ENCODE peak calls at places on chromosomes 16 and 17, in six cellular contexts. W is glutamatergic neuron, J is pancreas, E is HTR-8/SVneo, K is brain microvascular endothelial cell, M is retina. Y is an unnamed sample.

GRCh38 chr16:25258856-25259179 is 1.2 kb upstream of the ZKSCAN2 start:
- DNase-seq in W (no peak), J (no peak), E (no peak), K (no peak), M (no peak), Y (no peak)

GRCh38 chr17:7884581-7885356 is 3.8 kb upstream of the CHD3 start:
- DNase-seq in W (peak), J (peak), E (peak), K (no peak), M (peak), Y (no peak)

GRCh38 chr17:38469875-38470274 is 41.6 kb downstream of the ARHGAP23 start:
- DNase-seq in W (no peak), J (no peak), E (no peak), K (peak), M (no peak), Y (peak)

GRCh38 chr17:40063915-40064531 is 1.3 kb downstream of the THRA start:
- DNase-seq in W (no peak), J (no peak), E (no peak), K (no peak), M (peak), Y (no peak)

GRCh38 chr16:4212934-4213296 is 29.0 kb downstream of the SRL start:
- DNase-seq in W (no peak), J (no peak), E (peak), K (peak), M (no peak), Y (peak)

GRCh38 chr17:49987681-49988441 is 7.2 kb downstream of the DLX3 start:
- DNase-seq in W (no peak), J (no peak), E (peak), K (no peak), M (peak), Y (peak)

GRCh38 chr17:1180958-1181768 is 1.4 kb upstream of the ABR start:
- DNase-seq in W (peak), J (no peak), E (no peak), K (no peak), M (peak), Y (no peak)

GRCh38 chr17:80029235-80029974 is 6.3 kb downstream of the TBC1D16 start:
- DNase-seq in W (peak), J (peak), E (no peak), K (peak), M (peak), Y (peak)

GRCh38 chr16:49754495-49755290 is 101.2 kb downstream of the ZNF423 start:
- DNase-seq in W (peak), J (no peak), E (no peak), K (peak), M (peak), Y (peak)

GRCh38 chr17:73420897-73421296 is 109.1 kb upstream of the CDC42EP4 start:
- DNase-seq in W (no peak), J (no peak), E (peak), K (peak), M (no peak), Y (peak)

GRCh38 chr16:85612801-85613608 is at the start of gene GSE1:
- DNase-seq in W (peak), J (peak), E (peak), K (peak), M (peak), Y (peak)

GRCh38 chr17:42853968-42854790 is 3.2 kb downstream of the AOC3 start:
- DNase-seq in W (no peak), J (no peak), E (no peak), K (no peak), M (no peak), Y (no peak)

GRCh38 chr16:24977673-24978065 is 37.5 kb downstream of the ARHGAP17 start:
- DNase-seq in W (no peak), J (no peak), E (peak), K (peak), M (no peak), Y (peak)

GRCh38 chr17:17768415-17769088 is 68.2 kb downstream of the SREBF1 start:
- DNase-seq in W (no peak), J (no peak), E (no peak), K (no peak), M (no peak), Y (peak)

GRCh38 chr17:72822358-72823023 is 270.0 kb downstream of the SLC39A11 start:
- DNase-seq in W (no peak), J (no peak), E (no peak), K (no peak), M (no peak), Y (no peak)

GRCh38 chr17:33725675-33726271 is 432.7 kb upstream of the ASIC2 start:
- DNase-seq in W (peak), J (peak), E (peak), K (peak), M (peak), Y (peak)

GRCh38 chr17:28701987-28702751 is 9.5 kb downstream of the PROCA1 start:
- DNase-seq in W (no peak), J (no peak), E (no peak), K (no peak), M (no peak), Y (no peak)

GRCh38 chr17:56009795-56010715 is 143.2 kb upstream of the ANKFN1 start:
- DNase-seq in W (no peak), J (no peak), E (no peak), K (no peak), M (no peak), Y (no peak)

GRCh38 chr17:19305261-19305660 is 57.3 kb downstream of the B9D1 start:
- DNase-seq in W (no peak), J (no peak), E (no peak), K (no peak), M (no peak), Y (no peak)

GRCh38 chr16:66542396-66542795 is 7.5 kb downstream of the TK2 start:
- DNase-seq in W (no peak), J (no peak), E (no peak), K (no peak), M (no peak), Y (no peak)

GRCh38 chr17:7502987-7503386 is 18.8 kb downstream of the POLR2A start:
- DNase-seq in W (peak), J (no peak), E (no peak), K (no peak), M (no peak), Y (no peak)

GRCh38 chr17:53749178-53749577 is 73.5 kb upstream of the KIF2B start:
- DNase-seq in W (peak), J (no peak), E (peak), K (no peak), M (peak), Y (peak)

GRCh38 chr17:79525793-79526677 is 84.8 kb downstream of the RBFOX3 start:
- DNase-seq in W (no peak), J (no peak), E (no peak), K (no peak), M (no peak), Y (no peak)

GRCh38 chr17:7835818-7836595 is 2.0 kb downstream of the KDM6B start:
- DNase-seq in W (peak), J (peak), E (no peak), K (peak), M (peak), Y (peak)

GRCh38 chr16:2969545-2970521 is 685 bp downstream of the PAQR4 start:
- DNase-seq in W (peak), J (peak), E (peak), K (peak), M (peak), Y (peak)

GRCh38 chr17:7183433-7184090 is 4.4 kb upstream of the ASGR1 start:
- DNase-seq in W (no peak), J (no peak), E (no peak), K (no peak), M (no peak), Y (no peak)

GRCh38 chr17:41491476-41491875 is 1.8 kb upstream of the KRT36 start:
- DNase-seq in W (no peak), J (no peak), E (no peak), K (no peak), M (no peak), Y (no peak)

GRCh38 chr17:12977008-12977751 is 40.6 kb downstream of the ELAC2 start:
- DNase-seq in W (no peak), J (no peak), E (no peak), K (no peak), M (no peak), Y (peak)

GRCh38 chr16:67294927-67295326 is 15.6 kb downstream of the PLEKHG4 start:
- DNase-seq in W (no peak), J (no peak), E (no peak), K (no peak), M (no peak), Y (no peak)

GRCh38 chr17:81348097-81349055 is 46.9 kb upstream of the BAHCC1 start:
- DNase-seq in W (no peak), J (peak), E (no peak), K (no peak), M (no peak), Y (no peak)

GRCh38 chr16:11300560-11300892 is 19.4 kb upstream of the PRM1 start:
- DNase-seq in W (no peak), J (no peak), E (no peak), K (no peak), M (no peak), Y (no peak)

GRCh38 chr17:61904094-61904710 is 23.6 kb downstream of the INTS2 start:
- DNase-seq in W (no peak), J (no peak), E (no peak), K (no peak), M (no peak), Y (no peak)

GRCh38 chr16:18802755-18803218 is 1.4 kb upstream of the ARL6IP1 start:
- DNase-seq in W (no peak), J (no peak), E (no peak), K (no peak), M (no peak), Y (no peak)

GRCh38 chr17:76146053-76146875 is 5.2 kb upstream of the FOXJ1 start:
- DNase-seq in W (no peak), J (no peak), E (no peak), K (no peak), M (no peak), Y (no peak)

GRCh38 chr17:50853781-50854180 is 12.4 kb downstream of the TOB1 start:
- DNase-seq in W (no peak), J (no peak), E (no peak), K (no peak), M (no peak), Y (no peak)

GRCh38 chr16:4693296-4693955 is at the start of gene NUDT16L1:
- DNase-seq in W (peak), J (peak), E (peak), K (peak), M (peak), Y (peak)

GRCh38 chr16:27366687-27367462 is 35.1 kb upstream of the IL21R start:
- DNase-seq in W (no peak), J (no peak), E (no peak), K (no peak), M (no peak), Y (no peak)

GRCh38 chr17:10380631-10381408 is 8.0 kb upstream of the MYH13 start:
- DNase-seq in W (no peak), J (no peak), E (no peak), K (no peak), M (no peak), Y (peak)

GRCh38 chr17:499836-500543 is 147.4 kb upstream of the RPH3AL start:
- DNase-seq in W (no peak), J (no peak), E (no peak), K (no peak), M (no peak), Y (no peak)

GRCh38 chr17:78745407-78746088 is 36.5 kb downstream of the CYTH1 start:
- DNase-seq in W (no peak), J (no peak), E (peak), K (no peak), M (peak), Y (peak)

Y was measured in A172.